ENCODE peak calls at places on chromosomes 3 and 15, in four cellular contexts. U is hepatocyte, J is uterus, D is psoas muscle. I is an unnamed sample. For H3K4me1, the result is how much of the 10 kb centered on the place peaks cover.

GRCh38 chr3:172140499-172141391 is 101.4 kb downstream of the FNDC3B start:
- DNase-seq in U (peak), J (peak), D (no peak), I (no peak)

GRCh38 chr3:188090626-188091309 is 63.2 kb upstream of the LPP start:
- DNase-seq in U (no peak), J (no peak), D (no peak), I (no peak)

GRCh38 chr15:99409097-99409473 is 156.7 kb upstream of the MEF2A start:
- DNase-seq in U (peak), J (no peak), D (peak), I (peak)

GRCh38 chr3:114320251-114320650 is 26.4 kb downstream of the TIGIT start:
- DNase-seq in U (no peak), J (no peak), D (no peak), I (no peak)

GRCh38 chr3:101695779-101696372 is 9.4 kb upstream of the RPL24 start:
- DNase-seq in U (peak), J (no peak), D (no peak), I (no peak)

GRCh38 chr3:126352476-126353454 is 4.4 kb downstream of the KLF15 start:
- DNase-seq in U (no peak), J (peak), D (peak), I (no peak)

GRCh38 chr3:23404241-23404640 is 201.1 kb downstream of the UBE2E2 start:
- DNase-seq in U (no peak), J (no peak), D (no peak), I (no peak)

GRCh38 chr3:43726511-43726910 is 35.8 kb downstream of the ABHD5 start:
- DNase-seq in U (no peak), J (no peak), D (no peak), I (no peak)

GRCh38 chr3:126896067-126896441 is 86.9 kb upstream of the PLXNA1 start:
- DNase-seq in U (no peak), J (no peak), D (no peak), I (no peak)

GRCh38 chr3:188133219-188133618 is 20.7 kb upstream of the LPP start:
- DNase-seq in U (no peak), J (no peak), D (no peak), I (no peak)

GRCh38 chr15:98775498-98776230 is 127.3 kb downstream of the IGF1R start:
- DNase-seq in U (no peak), J (no peak), D (no peak), I (no peak)

GRCh38 chr15:31215490-31216209 is 111.0 kb upstream of the KLF13 start:
- DNase-seq in U (peak), J (peak), D (peak), I (peak)

GRCh38 chr3:115646027-115646690 is 22.8 kb downstream of the GAP43 start:
- DNase-seq in U (no peak), J (no peak), D (no peak), I (no peak)

GRCh38 chr3:36991923-36992805 is 767 bp downstream of the EPM2AIP1 start:
- DNase-seq in U (peak), J (peak), D (no peak), I (no peak)

GRCh38 chr3:186826316-186826977 is 16.1 kb upstream of the ADIPOQ start:
- DNase-seq in U (no peak), J (no peak), D (no peak), I (no peak)

GRCh38 chr15:64599716-64600115 is 139.3 kb downstream of the ZNF609 start:
- DNase-seq in U (no peak), J (no peak), D (no peak), I (no peak)

GRCh38 chr3:176767385-176767784 is 429.9 kb downstream of the TBL1XR1 start:
- DNase-seq in U (no peak), J (no peak), D (no peak), I (no peak)

GRCh38 chr15:31822463-31822862 is 207.9 kb upstream of the CHRNA7 start:
- DNase-seq in U (no peak), J (no peak), D (no peak), I (no peak)

GRCh38 chr15:53457479-53457878 is 302.0 kb downstream of the WDR72 start:
- DNase-seq in U (no peak), J (no peak), D (no peak), I (no peak)

GRCh38 chr15:39860200-39860599 is 59.9 kb downstream of the GPR176 start:
- DNase-seq in U (no peak), J (no peak), D (no peak), I (no peak)

GRCh38 chr3:48634661-48635221 is 520 bp downstream of the SLC26A6 start:
- DNase-seq in U (peak), J (peak), D (peak), I (peak)

GRCh38 chr15:60448668-60449360 is 30.1 kb downstream of the ICE2 start:
- DNase-seq in U (no peak), J (no peak), D (no peak), I (no peak)

GRCh38 chr3:141646760-141647561 is 91.1 kb upstream of the RNF7 start:
- DNase-seq in U (peak), J (no peak), D (no peak), I (no peak)

GRCh38 chr3:100289339-100289738 is 28.5 kb downstream of the TBC1D23 start:
- DNase-seq in U (no peak), J (no peak), D (no peak), I (no peak)

GRCh38 chr15:22780267-22780666 is 6.2 kb upstream of the NIPA1 start:
- DNase-seq in U (no peak), J (no peak), D (no peak), I (no peak)

GRCh38 chr15:84638103-84638502 is 16.0 kb downstream of the WDR73 start:
- DNase-seq in U (peak), J (no peak), D (no peak), I (no peak)

GRCh38 chr3:70982274-70982673 is 601.3 kb downstream of the FOXP1 start:
- DNase-seq in U (no peak), J (no peak), D (no peak), I (no peak)

GRCh38 chr15:51089699-51090098 is 5.0 kb downstream of the TNFAIP8L3 start:
- DNase-seq in U (no peak), J (no peak), D (no peak), I (no peak)

GRCh38 chr15:36172970-36173369 is 406.5 kb upstream of the CDIN1 start:
- DNase-seq in U (no peak), J (no peak), D (no peak), I (no peak)

GRCh38 chr15:84714372-84714771 is 1.6 kb downstream of the SEC11A start:
- DNase-seq in U (no peak), J (no peak), D (no peak), I (no peak)

GRCh38 chr15:51205050-51205707 is 110.5 kb upstream of the TNFAIP8L3 start:
- DNase-seq in U (no peak), J (no peak), D (no peak), I (no peak)

GRCh38 chr15:48413304-48413703 is 82.1 kb downstream of the DUT start:
- DNase-seq in U (no peak), J (no peak), D (no peak), I (no peak)

GRCh38 chr3:23044463-23044862 is 158.7 kb upstream of the UBE2E2 start:
- DNase-seq in U (no peak), J (no peak), D (no peak), I (no peak)

GRCh38 chr3:25527796-25528195 is 99.7 kb downstream of the RARB start:
- DNase-seq in U (no peak), J (no peak), D (no peak), I (no peak)

GRCh38 chr3:159884661-159885402 is 103.8 kb upstream of the IL12A start:
- DNase-seq in U (peak), J (no peak), D (no peak), I (no peak)

GRCh38 chr3:9349321-9350117 is 13.3 kb upstream of the THUMPD3 start:
- DNase-seq in U (peak), J (no peak), D (no peak), I (no peak)

GRCh38 chr15:100192092-100192695 is 149.6 kb downstream of the ADAMTS17 start:
- DNase-seq in U (no peak), J (no peak), D (no peak), I (no peak)

GRCh38 chr15:78990278-78990677 is 45.4 kb upstream of the CTSH start:
- DNase-seq in U (no peak), J (no peak), D (no peak), I (no peak)

GRCh38 chr15:42908538-42908937 is 12.0 kb downstream of the TTBK2 start:
- DNase-seq in U (no peak), J (no peak), D (no peak), I (no peak)

GRCh38 chr3:11165457-11165856 is 11.2 kb downstream of the HRH1 start:
- DNase-seq in U (no peak), J (no peak), D (no peak), I (no peak)

GRCh38 chr3:11170052-11170770 is 15.9 kb downstream of the HRH1 start:
- DNase-seq in U (no peak), J (no peak), D (no peak), I (no peak)

GRCh38 chr3:11167590-11167989 is 13.3 kb downstream of the HRH1 start:
- DNase-seq in U (no peak), J (no peak), D (no peak), I (no peak)

GRCh38 chr3:11168881-11169805 is 14.8 kb downstream of the HRH1 start:
- DNase-seq in U (no peak), J (no peak), D (no peak), I (no peak)

DNA sequence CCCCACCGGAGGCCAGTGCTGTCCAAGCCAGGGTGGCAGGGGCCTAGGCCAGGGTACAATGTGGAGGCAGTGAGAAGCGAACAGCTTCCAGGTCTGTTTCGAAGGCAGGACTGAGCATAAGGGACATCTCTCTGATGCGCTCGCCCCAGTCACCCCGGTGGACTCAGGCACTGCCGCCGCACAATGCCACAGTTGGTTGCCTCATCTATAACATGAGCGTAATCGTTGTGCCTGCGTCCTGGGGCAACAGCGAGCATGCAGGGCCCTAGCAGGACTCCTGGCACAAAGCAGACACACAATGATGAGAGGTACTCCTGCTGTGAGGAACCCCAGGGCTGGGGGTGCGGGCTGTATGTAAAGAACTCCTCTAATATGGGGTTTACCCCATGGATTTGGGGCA is 14.1 kb downstream of the HRH1 start:
- DNase-seq in U (no peak), J (no peak), D (no peak), I (no peak)
- H3K4me1 ChIP-seq in U (under half), J (under half), D (under half), I (under half)

GRCh38 chr15:76340802-76341365 is 4.3 kb downstream of the ISL2 start:
- DNase-seq in U (peak), J (no peak), D (no peak), I (no peak)

GRCh38 chr15:76338555-76339301 is 2.2 kb downstream of the ISL2 start:
- DNase-seq in U (no peak), J (no peak), D (no peak), I (no peak)

GRCh38 chr15:76341366-76342045 is 4.9 kb downstream of the ISL2 start:
- DNase-seq in U (no peak), J (no peak), D (no peak), I (no peak)

GRCh38 chr15:76339302-76340197 is 3.0 kb downstream of the ISL2 start:
- DNase-seq in U (no peak), J (no peak), D (no peak), I (no peak)

DNA sequence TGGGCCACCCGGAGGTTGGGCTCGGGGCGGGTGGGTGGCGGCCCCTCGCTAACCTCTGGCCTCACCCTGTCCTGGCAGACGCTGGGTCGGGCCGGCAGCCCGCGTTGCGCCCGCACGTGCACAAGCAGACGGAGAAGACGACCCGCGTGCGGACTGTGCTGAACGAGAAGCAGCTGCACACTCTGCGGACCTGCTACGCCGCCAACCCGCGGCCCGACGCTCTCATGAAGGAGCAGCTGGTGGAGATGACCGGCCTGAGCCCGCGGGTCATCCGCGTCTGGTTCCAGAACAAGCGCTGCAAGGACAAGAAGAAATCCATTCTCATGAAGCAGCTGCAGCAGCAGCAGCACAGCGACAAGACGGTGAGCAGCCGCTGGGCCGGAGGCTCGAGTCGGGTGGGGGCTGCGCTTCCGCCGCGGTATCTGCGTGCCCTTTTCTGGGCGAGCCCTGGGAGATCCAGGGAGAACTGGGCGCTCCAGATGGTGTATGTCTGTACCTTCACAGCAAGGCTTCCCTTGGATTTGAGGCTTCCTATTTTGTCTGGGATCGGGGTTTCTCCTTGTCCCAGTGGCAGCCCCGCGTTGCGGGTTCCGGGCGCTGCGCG is 3.7 kb downstream of the ISL2 start:
- DNase-seq in U (peak), J (no peak), D (no peak), I (no peak)
- H3K4me3 ChIP-seq in U (peak), J (no peak), D (peak), I (peak)

GRCh38 chr3:105582015-105582414 is 215.3 kb downstream of the ALCAM start:
- DNase-seq in U (no peak), J (no peak), D (no peak), I (no peak)
- TF ChIP-seq CTCF in U (no peak), J (no peak), D (no peak), I (no peak)

DNA sequence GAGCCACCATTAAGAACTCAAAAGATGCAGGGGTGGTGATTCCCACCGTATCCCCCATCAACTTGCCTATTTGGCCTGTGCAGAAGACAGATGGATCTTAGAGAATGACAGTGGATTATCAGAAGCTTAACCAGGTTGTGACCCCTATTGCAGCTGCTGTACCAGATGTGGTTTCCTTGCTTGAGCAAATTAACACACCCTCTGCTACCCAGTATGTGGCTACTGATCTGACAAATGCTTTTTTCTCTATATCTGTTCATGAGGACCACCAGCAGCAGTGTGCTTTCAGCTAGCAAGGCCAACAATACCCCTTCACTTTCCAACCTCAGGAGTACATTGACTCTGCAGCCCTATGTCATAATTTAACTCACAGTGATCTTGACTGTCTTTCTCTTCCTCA is 8.6 kb upstream of the MCF2L2 start:
- DNase-seq in U (no peak), J (no peak), D (no peak), I (no peak)
- H3K4me1 ChIP-seq in U (under half), J (under half), D (under half), I (under half)

GRCh38 chr3:155391583-155391982 is 98.1 kb upstream of the STRIT1 start:
- DNase-seq in U (no peak), J (peak), D (peak), I (no peak)
- H3K4me3 ChIP-seq in U (no peak), J (no peak), D (no peak), I (no peak)

GRCh38 chr15:69035205-69035917 is 20.9 kb downstream of the NOX5 start:
- DNase-seq in U (peak), J (no peak), D (no peak), I (peak)
- TF ChIP-seq CTCF in U (peak), J (no peak), D (no peak), I (no peak)